ENCODE peak calls at places on chromosomes 1 and 21, in six cellular contexts. One of them, this sample, is unnamed.

GRCh38 chr1:110390692-110391232 is at the start of gene SLC16A4:
- DNase-seq in EL: peak
- DNase-seq in Panc1: no peak
- DNase-seq in activated naive CD4-positive, alpha-beta T cell treated with anti-CD3 and anti-CD28 coated beads, Interleukin-2, amount 50 U/mL, for 72 hours: no peak
- DNase-seq in mesendoderm: peak
- DNase-seq in NCI-H510A treated with DMSO at 0.1 percent for 48 hours: no peak
- DNase-seq in this sample: peak

GRCh38 chr1:100894622-100895539 is at the start of gene EXTL2:
- DNase-seq in EL: peak
- DNase-seq in Panc1: peak
- DNase-seq in activated naive CD4-positive, alpha-beta T cell treated with anti-CD3 and anti-CD28 coated beads, Interleukin-2, amount 50 U/mL, for 72 hours: peak
- DNase-seq in mesendoderm: peak
- DNase-seq in NCI-H510A treated with DMSO at 0.1 percent for 48 hours: peak
- DNase-seq in this sample: peak

GRCh38 chr1:66840929-66841328 is 39.9 kb upstream of the INSL5 start:
- DNase-seq in EL: no peak
- DNase-seq in Panc1: no peak
- DNase-seq in activated naive CD4-positive, alpha-beta T cell treated with anti-CD3 and anti-CD28 coated beads, Interleukin-2, amount 50 U/mL, for 72 hours: no peak
- DNase-seq in mesendoderm: no peak
- DNase-seq in NCI-H510A treated with DMSO at 0.1 percent for 48 hours: no peak
- DNase-seq in this sample: no peak

GRCh38 chr1:9883585-9884449 is 26.3 kb downstream of the CTNNBIP1 start:
- DNase-seq in EL: no peak
- DNase-seq in Panc1: no peak
- DNase-seq in activated naive CD4-positive, alpha-beta T cell treated with anti-CD3 and anti-CD28 coated beads, Interleukin-2, amount 50 U/mL, for 72 hours: no peak
- DNase-seq in mesendoderm: no peak
- DNase-seq in NCI-H510A treated with DMSO at 0.1 percent for 48 hours: no peak
- DNase-seq in this sample: no peak

GRCh38 chr1:6864166-6864565 is 78.9 kb downstream of the CAMTA1 start:
- DNase-seq in EL: peak
- DNase-seq in Panc1: no peak
- DNase-seq in activated naive CD4-positive, alpha-beta T cell treated with anti-CD3 and anti-CD28 coated beads, Interleukin-2, amount 50 U/mL, for 72 hours: no peak
- DNase-seq in mesendoderm: no peak
- DNase-seq in NCI-H510A treated with DMSO at 0.1 percent for 48 hours: no peak
- DNase-seq in this sample: no peak

GRCh38 chr1:204410764-204411450 is 710 bp downstream of the PPP1R15B start:
- DNase-seq in EL: peak
- DNase-seq in Panc1: no peak
- DNase-seq in activated naive CD4-positive, alpha-beta T cell treated with anti-CD3 and anti-CD28 coated beads, Interleukin-2, amount 50 U/mL, for 72 hours: peak
- DNase-seq in mesendoderm: peak
- DNase-seq in NCI-H510A treated with DMSO at 0.1 percent for 48 hours: no peak
- DNase-seq in this sample: peak

GRCh38 chr1:91511386-91511785 is 10.7 kb downstream of the CDC7 start:
- DNase-seq in EL: peak
- DNase-seq in Panc1: no peak
- DNase-seq in activated naive CD4-positive, alpha-beta T cell treated with anti-CD3 and anti-CD28 coated beads, Interleukin-2, amount 50 U/mL, for 72 hours: no peak
- DNase-seq in mesendoderm: peak
- DNase-seq in NCI-H510A treated with DMSO at 0.1 percent for 48 hours: peak
- DNase-seq in this sample: no peak

GRCh38 chr1:205504311-205505075 is at the start of gene CDK18:
- DNase-seq in EL: peak
- DNase-seq in Panc1: no peak
- DNase-seq in activated naive CD4-positive, alpha-beta T cell treated with anti-CD3 and anti-CD28 coated beads, Interleukin-2, amount 50 U/mL, for 72 hours: peak
- DNase-seq in mesendoderm: peak
- DNase-seq in NCI-H510A treated with DMSO at 0.1 percent for 48 hours: peak
- DNase-seq in this sample: peak

GRCh38 chr1:202807926-202808757 is at the start of gene KDM5B:
- DNase-seq in EL: peak
- DNase-seq in Panc1: peak
- DNase-seq in activated naive CD4-positive, alpha-beta T cell treated with anti-CD3 and anti-CD28 coated beads, Interleukin-2, amount 50 U/mL, for 72 hours: peak
- DNase-seq in mesendoderm: peak
- DNase-seq in NCI-H510A treated with DMSO at 0.1 percent for 48 hours: peak
- DNase-seq in this sample: peak

GRCh38 chr1:24857528-24858133 is 72.4 kb downstream of the RUNX3 start:
- DNase-seq in EL: no peak
- DNase-seq in Panc1: no peak
- DNase-seq in activated naive CD4-positive, alpha-beta T cell treated with anti-CD3 and anti-CD28 coated beads, Interleukin-2, amount 50 U/mL, for 72 hours: no peak
- DNase-seq in mesendoderm: peak
- DNase-seq in NCI-H510A treated with DMSO at 0.1 percent for 48 hours: no peak
- DNase-seq in this sample: no peak

GRCh38 chr1:111862599-111862998 is 106.9 kb downstream of the DDX20 start:
- DNase-seq in EL: no peak
- DNase-seq in Panc1: no peak
- DNase-seq in activated naive CD4-positive, alpha-beta T cell treated with anti-CD3 and anti-CD28 coated beads, Interleukin-2, amount 50 U/mL, for 72 hours: no peak
- DNase-seq in mesendoderm: no peak
- DNase-seq in NCI-H510A treated with DMSO at 0.1 percent for 48 hours: no peak
- DNase-seq in this sample: no peak

GRCh38 chr1:225746361-225747179 is 31.1 kb upstream of the SRP9 start:
- DNase-seq in EL: peak
- DNase-seq in Panc1: peak
- DNase-seq in activated naive CD4-positive, alpha-beta T cell treated with anti-CD3 and anti-CD28 coated beads, Interleukin-2, amount 50 U/mL, for 72 hours: no peak
- DNase-seq in mesendoderm: peak
- DNase-seq in NCI-H510A treated with DMSO at 0.1 percent for 48 hours: no peak
- DNase-seq in this sample: peak

GRCh38 chr1:119743776-119744597 is 24.7 kb downstream of the HMGCS2 start:
- DNase-seq in EL: peak
- DNase-seq in Panc1: peak
- DNase-seq in activated naive CD4-positive, alpha-beta T cell treated with anti-CD3 and anti-CD28 coated beads, Interleukin-2, amount 50 U/mL, for 72 hours: peak
- DNase-seq in mesendoderm: peak
- DNase-seq in NCI-H510A treated with DMSO at 0.1 percent for 48 hours: peak
- DNase-seq in this sample: peak

GRCh38 chr1:174974711-174975111 is 25.0 kb upstream of the CACYBP start:
- DNase-seq in EL: no peak
- DNase-seq in Panc1: no peak
- DNase-seq in activated naive CD4-positive, alpha-beta T cell treated with anti-CD3 and anti-CD28 coated beads, Interleukin-2, amount 50 U/mL, for 72 hours: no peak
- DNase-seq in mesendoderm: no peak
- DNase-seq in NCI-H510A treated with DMSO at 0.1 percent for 48 hours: no peak
- DNase-seq in this sample: no peak

GRCh38 chr1:179702923-179703322 is 40.2 kb upstream of the FAM163A start:
- DNase-seq in EL: no peak
- DNase-seq in Panc1: no peak
- DNase-seq in activated naive CD4-positive, alpha-beta T cell treated with anti-CD3 and anti-CD28 coated beads, Interleukin-2, amount 50 U/mL, for 72 hours: no peak
- DNase-seq in mesendoderm: peak
- DNase-seq in NCI-H510A treated with DMSO at 0.1 percent for 48 hours: no peak
- DNase-seq in this sample: no peak

GRCh38 chr1:85623061-85623471 is 42.5 kb downstream of the CCN1 start:
- DNase-seq in EL: peak
- DNase-seq in Panc1: no peak
- DNase-seq in activated naive CD4-positive, alpha-beta T cell treated with anti-CD3 and anti-CD28 coated beads, Interleukin-2, amount 50 U/mL, for 72 hours: no peak
- DNase-seq in mesendoderm: no peak
- DNase-seq in NCI-H510A treated with DMSO at 0.1 percent for 48 hours: no peak
- DNase-seq in this sample: no peak

GRCh38 chr1:94988356-94988755 is 61.4 kb upstream of the CNN3 start:
- DNase-seq in EL: no peak
- DNase-seq in Panc1: no peak
- DNase-seq in activated naive CD4-positive, alpha-beta T cell treated with anti-CD3 and anti-CD28 coated beads, Interleukin-2, amount 50 U/mL, for 72 hours: no peak
- DNase-seq in mesendoderm: no peak
- DNase-seq in NCI-H510A treated with DMSO at 0.1 percent for 48 hours: no peak
- DNase-seq in this sample: no peak

GRCh38 chr1:25948641-25949040 is 42.4 kb upstream of the STMN1 start:
- DNase-seq in EL: no peak
- DNase-seq in Panc1: no peak
- DNase-seq in activated naive CD4-positive, alpha-beta T cell treated with anti-CD3 and anti-CD28 coated beads, Interleukin-2, amount 50 U/mL, for 72 hours: no peak
- DNase-seq in mesendoderm: no peak
- DNase-seq in NCI-H510A treated with DMSO at 0.1 percent for 48 hours: no peak
- DNase-seq in this sample: no peak

GRCh38 chr1:158095737-158096335 is 84.9 kb upstream of the CD1D start:
- DNase-seq in EL: peak
- DNase-seq in Panc1: peak
- DNase-seq in activated naive CD4-positive, alpha-beta T cell treated with anti-CD3 and anti-CD28 coated beads, Interleukin-2, amount 50 U/mL, for 72 hours: peak
- DNase-seq in mesendoderm: peak
- DNase-seq in NCI-H510A treated with DMSO at 0.1 percent for 48 hours: no peak
- DNase-seq in this sample: peak

GRCh38 chr1:160672118-160672517 is 25.3 kb upstream of the SLAMF1 start:
- DNase-seq in EL: no peak
- DNase-seq in Panc1: no peak
- DNase-seq in activated naive CD4-positive, alpha-beta T cell treated with anti-CD3 and anti-CD28 coated beads, Interleukin-2, amount 50 U/mL, for 72 hours: no peak
- DNase-seq in mesendoderm: peak
- DNase-seq in NCI-H510A treated with DMSO at 0.1 percent for 48 hours: no peak
- DNase-seq in this sample: no peak

GRCh38 chr21:17441370-17441769 is 71.5 kb upstream of the CXADR start:
- DNase-seq in EL: no peak
- DNase-seq in Panc1: no peak
- DNase-seq in activated naive CD4-positive, alpha-beta T cell treated with anti-CD3 and anti-CD28 coated beads, Interleukin-2, amount 50 U/mL, for 72 hours: no peak
- DNase-seq in mesendoderm: no peak
- DNase-seq in NCI-H510A treated with DMSO at 0.1 percent for 48 hours: no peak
- DNase-seq in this sample: no peak

GRCh38 chr1:68285046-68285445 is 52.7 kb upstream of the WLS start:
- DNase-seq in EL: no peak
- DNase-seq in Panc1: no peak
- DNase-seq in activated naive CD4-positive, alpha-beta T cell treated with anti-CD3 and anti-CD28 coated beads, Interleukin-2, amount 50 U/mL, for 72 hours: no peak
- DNase-seq in mesendoderm: no peak
- DNase-seq in NCI-H510A treated with DMSO at 0.1 percent for 48 hours: no peak
- DNase-seq in this sample: peak

GRCh38 chr1:11533790-11534787 is 55.1 kb downstream of the DISP3 start:
- DNase-seq in EL: no peak
- DNase-seq in Panc1: no peak
- DNase-seq in activated naive CD4-positive, alpha-beta T cell treated with anti-CD3 and anti-CD28 coated beads, Interleukin-2, amount 50 U/mL, for 72 hours: no peak
- DNase-seq in mesendoderm: no peak
- DNase-seq in NCI-H510A treated with DMSO at 0.1 percent for 48 hours: no peak
- DNase-seq in this sample: no peak

GRCh38 chr21:29499734-29500343 is 201.1 kb downstream of the BACH1 start:
- DNase-seq in EL: peak
- DNase-seq in Panc1: no peak
- DNase-seq in activated naive CD4-positive, alpha-beta T cell treated with anti-CD3 and anti-CD28 coated beads, Interleukin-2, amount 50 U/mL, for 72 hours: no peak
- DNase-seq in mesendoderm: peak
- DNase-seq in NCI-H510A treated with DMSO at 0.1 percent for 48 hours: peak
- DNase-seq in this sample: peak

GRCh38 chr1:2228684-2229031 is 539 bp downstream of the SKI start:
- DNase-seq in EL: no peak
- DNase-seq in Panc1: no peak
- DNase-seq in activated naive CD4-positive, alpha-beta T cell treated with anti-CD3 and anti-CD28 coated beads, Interleukin-2, amount 50 U/mL, for 72 hours: no peak
- DNase-seq in mesendoderm: no peak
- DNase-seq in NCI-H510A treated with DMSO at 0.1 percent for 48 hours: no peak
- DNase-seq in this sample: no peak

GRCh38 chr1:22457356-22457755 is 5.7 kb downstream of the ZBTB40 start:
- DNase-seq in EL: no peak
- DNase-seq in Panc1: no peak
- DNase-seq in activated naive CD4-positive, alpha-beta T cell treated with anti-CD3 and anti-CD28 coated beads, Interleukin-2, amount 50 U/mL, for 72 hours: no peak
- DNase-seq in mesendoderm: no peak
- DNase-seq in NCI-H510A treated with DMSO at 0.1 percent for 48 hours: no peak
- DNase-seq in this sample: no peak

GRCh38 chr1:15153184-15153841 is at the start of gene TMEM51:
- DNase-seq in EL: peak
- DNase-seq in Panc1: no peak
- DNase-seq in activated naive CD4-positive, alpha-beta T cell treated with anti-CD3 and anti-CD28 coated beads, Interleukin-2, amount 50 U/mL, for 72 hours: no peak
- DNase-seq in mesendoderm: peak
- DNase-seq in NCI-H510A treated with DMSO at 0.1 percent for 48 hours: peak
- DNase-seq in this sample: peak

GRCh38 chr1:167533851-167534300 is 15.5 kb upstream of the CD247 start:
- DNase-seq in EL: peak
- DNase-seq in Panc1: peak
- DNase-seq in activated naive CD4-positive, alpha-beta T cell treated with anti-CD3 and anti-CD28 coated beads, Interleukin-2, amount 50 U/mL, for 72 hours: peak
- DNase-seq in mesendoderm: peak
- DNase-seq in NCI-H510A treated with DMSO at 0.1 percent for 48 hours: peak
- DNase-seq in this sample: peak

GRCh38 chr21:40685121-40685630 is 161.8 kb downstream of the DSCAM start:
- DNase-seq in EL: no peak
- DNase-seq in Panc1: no peak
- DNase-seq in activated naive CD4-positive, alpha-beta T cell treated with anti-CD3 and anti-CD28 coated beads, Interleukin-2, amount 50 U/mL, for 72 hours: no peak
- DNase-seq in mesendoderm: peak
- DNase-seq in NCI-H510A treated with DMSO at 0.1 percent for 48 hours: no peak
- DNase-seq in this sample: no peak

GRCh38 chr1:221793439-221794078 is 51.7 kb upstream of the DUSP10 start:
- DNase-seq in EL: no peak
- DNase-seq in Panc1: no peak
- DNase-seq in activated naive CD4-positive, alpha-beta T cell treated with anti-CD3 and anti-CD28 coated beads, Interleukin-2, amount 50 U/mL, for 72 hours: no peak
- DNase-seq in mesendoderm: no peak
- DNase-seq in NCI-H510A treated with DMSO at 0.1 percent for 48 hours: no peak
- DNase-seq in this sample: no peak

GRCh38 chr1:165573787-165574186 is 30.0 kb downstream of the LRRC52 start:
- DNase-seq in EL: no peak
- DNase-seq in Panc1: no peak
- DNase-seq in activated naive CD4-positive, alpha-beta T cell treated with anti-CD3 and anti-CD28 coated beads, Interleukin-2, amount 50 U/mL, for 72 hours: no peak
- DNase-seq in mesendoderm: no peak
- DNase-seq in NCI-H510A treated with DMSO at 0.1 percent for 48 hours: no peak
- DNase-seq in this sample: no peak